ENCODE peak calls at places on chromosome 21, in seven cellular contexts. One of them, this sample, is unnamed.

GRCh38 chr21:35651166-35651565 is 409.2 kb downstream of the SETD4 start:
- DNase-seq in heart left ventricle: no peak
- DNase-seq in fibroblast of mammary gland: no peak
- DNase-seq in endodermal cell: no peak
- DNase-seq in sigmoid colon: no peak
- DNase-seq in cardiac fibroblast: no peak
- DNase-seq in IMR-90: no peak
- DNase-seq in this sample: no peak

GRCh38 chr21:41605934-41606285 is 98.0 kb upstream of the TMPRSS2 start:
- DNase-seq in endodermal cell: peak
- DNase-seq in cardiac fibroblast: no peak
- DNase-seq in fibroblast of mammary gland: no peak
- DNase-seq in IMR-90: no peak
- DNase-seq in heart left ventricle: no peak
- DNase-seq in sigmoid colon: peak
- DNase-seq in this sample: no peak

GRCh38 chr21:41678944-41679343 is 87.9 kb downstream of the RIPK4 start:
- DNase-seq in IMR-90: peak
- DNase-seq in cardiac fibroblast: peak
- DNase-seq in sigmoid colon: peak
- DNase-seq in fibroblast of mammary gland: peak
- DNase-seq in heart left ventricle: peak
- DNase-seq in endodermal cell: peak
- DNase-seq in this sample: peak

GRCh38 chr21:37267269-37268185 is at the start of gene VPS26C:
- DNase-seq in IMR-90: peak
- DNase-seq in endodermal cell: peak
- DNase-seq in cardiac fibroblast: peak
- DNase-seq in sigmoid colon: peak
- DNase-seq in heart left ventricle: peak
- DNase-seq in fibroblast of mammary gland: peak
- DNase-seq in this sample: peak

GRCh38 chr21:15631342-15631741 is 98.4 kb upstream of the USP25 start:
- DNase-seq in heart left ventricle: no peak
- DNase-seq in sigmoid colon: no peak
- DNase-seq in endodermal cell: no peak
- DNase-seq in IMR-90: peak
- DNase-seq in cardiac fibroblast: peak
- DNase-seq in fibroblast of mammary gland: peak
- DNase-seq in this sample: peak

GRCh38 chr21:27425172-27425571 is 458.3 kb upstream of the ADAMTS5 start:
- DNase-seq in cardiac fibroblast: peak
- DNase-seq in heart left ventricle: no peak
- DNase-seq in endodermal cell: peak
- DNase-seq in sigmoid colon: no peak
- DNase-seq in fibroblast of mammary gland: no peak
- DNase-seq in IMR-90: no peak
- DNase-seq in this sample: no peak

GRCh38 chr21:15557925-15558324 is 171.9 kb upstream of the USP25 start:
- DNase-seq in sigmoid colon: no peak
- DNase-seq in endodermal cell: no peak
- DNase-seq in fibroblast of mammary gland: no peak
- DNase-seq in cardiac fibroblast: no peak
- DNase-seq in heart left ventricle: no peak
- DNase-seq in IMR-90: no peak
- DNase-seq in this sample: no peak

GRCh38 chr21:44354775-44355771 is 1.7 kb downstream of the TRPM2 start:
- DNase-seq in fibroblast of mammary gland: no peak
- DNase-seq in heart left ventricle: no peak
- DNase-seq in sigmoid colon: no peak
- DNase-seq in IMR-90: no peak
- DNase-seq in endodermal cell: no peak
- DNase-seq in cardiac fibroblast: no peak
- DNase-seq in this sample: no peak

GRCh38 chr21:43940672-43941071 is 71.4 kb upstream of the TRAPPC10 start:
- DNase-seq in cardiac fibroblast: no peak
- DNase-seq in IMR-90: no peak
- DNase-seq in heart left ventricle: no peak
- DNase-seq in endodermal cell: no peak
- DNase-seq in sigmoid colon: no peak
- DNase-seq in fibroblast of mammary gland: no peak
- DNase-seq in this sample: no peak

GRCh38 chr21:36773111-36773510 is 74.2 kb downstream of the SIM2 start:
- DNase-seq in IMR-90: peak
- DNase-seq in fibroblast of mammary gland: peak
- DNase-seq in cardiac fibroblast: peak
- DNase-seq in heart left ventricle: peak
- DNase-seq in endodermal cell: no peak
- DNase-seq in sigmoid colon: peak
- DNase-seq in this sample: peak

GRCh38 chr21:30329203-30329868 is 8.2 kb downstream of the KRTAP27-1 start:
- DNase-seq in cardiac fibroblast: no peak
- DNase-seq in sigmoid colon: no peak
- DNase-seq in IMR-90: no peak
- DNase-seq in heart left ventricle: no peak
- DNase-seq in fibroblast of mammary gland: no peak
- DNase-seq in endodermal cell: no peak
- DNase-seq in this sample: peak

GRCh38 chr21:43312751-43313169 is 114.2 kb downstream of the SIK1 start:
- DNase-seq in sigmoid colon: no peak
- DNase-seq in heart left ventricle: no peak
- DNase-seq in endodermal cell: peak
- DNase-seq in cardiac fibroblast: no peak
- DNase-seq in fibroblast of mammary gland: no peak
- DNase-seq in IMR-90: no peak
- DNase-seq in this sample: no peak

GRCh38 chr21:38487906-38488639 is 10.2 kb downstream of the ERG start:
- DNase-seq in heart left ventricle: no peak
- DNase-seq in endodermal cell: no peak
- DNase-seq in fibroblast of mammary gland: no peak
- DNase-seq in IMR-90: no peak
- DNase-seq in sigmoid colon: no peak
- DNase-seq in cardiac fibroblast: no peak
- DNase-seq in this sample: no peak

GRCh38 chr21:17667256-17667655 is 54.6 kb upstream of the BTG3 start:
- DNase-seq in IMR-90: no peak
- DNase-seq in endodermal cell: no peak
- DNase-seq in cardiac fibroblast: no peak
- DNase-seq in fibroblast of mammary gland: no peak
- DNase-seq in heart left ventricle: no peak
- DNase-seq in sigmoid colon: no peak
- DNase-seq in this sample: no peak

GRCh38 chr21:45612096-45613019 is 31.2 kb upstream of the PCBP3 start:
- DNase-seq in endodermal cell: peak
- DNase-seq in cardiac fibroblast: peak
- DNase-seq in heart left ventricle: no peak
- DNase-seq in fibroblast of mammary gland: peak
- DNase-seq in sigmoid colon: peak
- DNase-seq in IMR-90: peak
- DNase-seq in this sample: peak

GRCh38 chr21:45613396-45613795 is 30.1 kb upstream of the PCBP3 start:
- DNase-seq in sigmoid colon: no peak
- DNase-seq in heart left ventricle: no peak
- DNase-seq in endodermal cell: peak
- DNase-seq in cardiac fibroblast: no peak
- DNase-seq in IMR-90: no peak
- DNase-seq in fibroblast of mammary gland: no peak
- DNase-seq in this sample: peak

GRCh38 chr21:45613881-45614280 is 29.6 kb upstream of the PCBP3 start:
- DNase-seq in fibroblast of mammary gland: peak
- DNase-seq in cardiac fibroblast: peak
- DNase-seq in sigmoid colon: no peak
- DNase-seq in endodermal cell: no peak
- DNase-seq in IMR-90: no peak
- DNase-seq in heart left ventricle: no peak
- DNase-seq in this sample: peak

GRCh38 chr21:45617021-45617930 is 26.2 kb upstream of the PCBP3 start:
- DNase-seq in heart left ventricle: no peak
- DNase-seq in IMR-90: no peak
- DNase-seq in cardiac fibroblast: no peak
- DNase-seq in endodermal cell: peak
- DNase-seq in sigmoid colon: peak
- DNase-seq in fibroblast of mammary gland: no peak
- DNase-seq in this sample: no peak

DNA sequence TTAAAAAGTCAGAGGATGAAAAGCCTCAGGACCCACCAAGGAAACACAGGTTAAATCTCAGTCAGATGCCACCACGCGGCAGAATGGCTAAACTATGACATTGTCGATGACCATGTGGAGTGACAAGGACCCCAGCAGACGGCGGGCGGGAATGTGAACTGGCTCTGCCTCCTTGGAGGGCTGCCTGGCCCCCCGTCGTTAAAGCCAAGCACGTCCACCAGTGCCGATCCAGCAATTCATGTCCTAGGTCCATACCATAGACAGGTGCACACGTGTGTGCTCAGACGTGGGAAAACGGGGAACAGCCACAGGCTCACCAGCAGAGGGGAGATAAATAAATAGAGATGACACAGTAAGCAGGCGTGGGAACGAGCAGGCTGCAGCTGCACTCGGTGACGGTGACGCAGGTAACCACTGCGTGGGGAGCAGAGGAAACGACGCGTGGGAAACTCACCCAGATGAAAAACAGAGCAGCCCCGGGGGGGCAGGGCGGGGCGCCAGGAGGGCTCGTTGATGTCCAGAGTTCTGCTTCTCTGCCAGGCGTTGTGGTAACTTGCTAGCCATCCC is 28.3 kb upstream of the PCBP3 start:
- DNase-seq in sigmoid colon: peak
- DNase-seq in endodermal cell: peak
- DNase-seq in cardiac fibroblast: peak
- DNase-seq in fibroblast of mammary gland: peak
- DNase-seq in heart left ventricle: no peak
- DNase-seq in IMR-90: peak
- DNase-seq in this sample: peak
- TF ChIP-seq CTCF in sigmoid colon: no peak
- TF ChIP-seq CTCF in endodermal cell: no peak
- TF ChIP-seq CTCF in cardiac fibroblast: no peak
- TF ChIP-seq CTCF in fibroblast of mammary gland: no peak
- TF ChIP-seq CTCF in heart left ventricle: no peak
- TF ChIP-seq CTCF in IMR-90: no peak
- TF ChIP-seq CTCF in this sample: no peak

DNA sequence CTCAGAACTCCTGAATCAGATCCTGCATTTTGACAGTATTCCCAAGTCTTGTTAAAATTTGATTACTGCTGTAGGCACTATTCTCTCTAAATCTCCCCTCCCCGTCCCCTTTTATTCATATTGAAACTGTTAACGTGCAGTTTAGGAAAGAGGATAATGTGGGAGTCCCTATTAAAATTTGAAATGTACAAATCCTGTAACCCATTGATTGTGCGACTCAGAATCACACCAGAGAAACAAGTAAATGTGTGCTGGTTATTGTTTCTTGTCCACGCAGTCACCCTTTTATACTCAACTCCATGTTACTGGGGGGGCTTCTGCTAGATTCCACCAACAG is 584 bp upstream of the LTN1 start:
- DNase-seq in heart left ventricle: no peak
- DNase-seq in IMR-90: no peak
- DNase-seq in sigmoid colon: no peak
- DNase-seq in endodermal cell: no peak
- DNase-seq in cardiac fibroblast: no peak
- DNase-seq in fibroblast of mammary gland: no peak
- DNase-seq in this sample: no peak
- H3K4me3 ChIP-seq in heart left ventricle: peak
- H3K4me3 ChIP-seq in IMR-90: peak
- H3K4me3 ChIP-seq in sigmoid colon: peak
- H3K4me3 ChIP-seq in endodermal cell: peak
- H3K4me3 ChIP-seq in cardiac fibroblast: peak
- H3K4me3 ChIP-seq in fibroblast of mammary gland: peak
- H3K4me3 ChIP-seq in this sample: peak

GRCh38 chr21:33313611-33314010 is 11.2 kb upstream of the IFNAR1 start:
- DNase-seq in IMR-90: no peak
- DNase-seq in cardiac fibroblast: no peak
- DNase-seq in heart left ventricle: no peak
- DNase-seq in sigmoid colon: no peak
- DNase-seq in fibroblast of mammary gland: no peak
- DNase-seq in endodermal cell: no peak
- DNase-seq in this sample: no peak

GRCh38 chr21:33305344-33305671 is 19.5 kb upstream of the IFNAR1 start:
- DNase-seq in cardiac fibroblast: no peak
- DNase-seq in fibroblast of mammary gland: no peak
- DNase-seq in heart left ventricle: no peak
- DNase-seq in endodermal cell: no peak
- DNase-seq in IMR-90: no peak
- DNase-seq in sigmoid colon: no peak
- DNase-seq in this sample: no peak

GRCh38 chr21:33309778-33310177 is 15.0 kb upstream of the IFNAR1 start:
- DNase-seq in fibroblast of mammary gland: no peak
- DNase-seq in IMR-90: no peak
- DNase-seq in endodermal cell: no peak
- DNase-seq in cardiac fibroblast: no peak
- DNase-seq in heart left ventricle: no peak
- DNase-seq in sigmoid colon: no peak
- DNase-seq in this sample: no peak

GRCh38 chr21:33313183-33313582 is 11.6 kb upstream of the IFNAR1 start:
- DNase-seq in endodermal cell: no peak
- DNase-seq in fibroblast of mammary gland: no peak
- DNase-seq in cardiac fibroblast: no peak
- DNase-seq in IMR-90: no peak
- DNase-seq in sigmoid colon: no peak
- DNase-seq in heart left ventricle: no peak
- DNase-seq in this sample: no peak

DNA sequence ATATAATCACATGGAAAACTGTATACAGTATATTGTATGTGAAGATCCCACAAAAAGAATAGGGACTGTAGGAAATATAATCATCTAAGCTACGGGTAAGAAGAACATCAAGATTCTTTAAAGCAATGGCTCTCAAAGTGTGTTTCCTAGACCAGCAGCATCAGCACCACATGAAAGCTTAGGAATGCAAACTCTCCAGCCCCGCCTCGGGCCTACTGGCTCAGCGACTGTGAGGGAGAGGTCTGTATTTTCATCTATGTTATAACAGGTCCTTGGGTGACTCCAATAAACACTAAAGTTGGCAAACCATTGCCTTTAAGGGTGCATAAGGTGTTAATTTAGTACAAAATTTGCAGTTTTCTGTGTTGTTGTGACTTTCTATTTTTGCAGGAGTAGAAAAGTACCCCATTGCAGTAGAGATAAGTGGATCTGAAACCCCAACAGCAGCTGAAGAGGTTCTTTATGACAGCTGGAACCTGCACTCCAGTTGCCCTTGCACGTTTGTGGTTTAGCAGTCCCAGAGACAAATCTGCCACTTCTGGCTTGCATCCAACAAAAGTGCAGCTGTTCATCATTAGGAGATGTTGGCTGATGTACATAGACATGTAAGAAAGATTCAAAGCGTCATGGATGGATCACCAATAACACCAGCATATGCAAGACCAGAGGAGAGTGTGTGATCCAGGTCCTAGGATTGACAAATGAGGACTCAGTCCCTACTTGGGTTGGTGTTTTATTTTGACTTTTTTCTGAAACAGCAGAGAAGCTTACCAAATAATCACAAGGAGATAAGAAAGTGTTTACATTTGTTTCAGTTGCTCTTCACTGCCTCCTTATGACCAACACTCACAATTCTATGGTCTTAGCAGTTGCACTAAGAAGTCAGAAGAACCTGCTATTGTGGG is 15.9 kb upstream of the IFNAR1 start:
- DNase-seq in sigmoid colon: no peak
- DNase-seq in cardiac fibroblast: peak
- DNase-seq in fibroblast of mammary gland: peak
- DNase-seq in heart left ventricle: no peak
- DNase-seq in endodermal cell: no peak
- DNase-seq in IMR-90: peak
- DNase-seq in this sample: peak
- TF ChIP-seq CTCF in sigmoid colon: no peak
- TF ChIP-seq CTCF in cardiac fibroblast: no peak
- TF ChIP-seq CTCF in fibroblast of mammary gland: no peak
- TF ChIP-seq CTCF in heart left ventricle: no peak
- TF ChIP-seq CTCF in endodermal cell: peak
- TF ChIP-seq CTCF in IMR-90: no peak
- TF ChIP-seq CTCF in this sample: no peak

GRCh38 chr21:45478115-45478801 is 64.0 kb downstream of the SLC19A1 start:
- DNase-seq in endodermal cell: peak
- DNase-seq in cardiac fibroblast: peak
- DNase-seq in fibroblast of mammary gland: peak
- DNase-seq in IMR-90: peak
- DNase-seq in heart left ventricle: peak
- DNase-seq in sigmoid colon: peak
- DNase-seq in this sample: peak
- H3K4me3 ChIP-seq in endodermal cell: no peak
- H3K4me3 ChIP-seq in cardiac fibroblast: peak
- H3K4me3 ChIP-seq in fibroblast of mammary gland: no peak
- H3K4me3 ChIP-seq in IMR-90: no peak
- H3K4me3 ChIP-seq in heart left ventricle: no peak
- H3K4me3 ChIP-seq in sigmoid colon: peak
- H3K4me3 ChIP-seq in this sample: no peak